ENCODE peak calls at places on chromosomes 12 and 14, in six cellular contexts. I is suprapubic skin; E is SK-N-MC; W is heart left ventricle; B is CD8-positive, alpha-beta T cell; T is GM23338. H is an unnamed sample.

GRCh38 chr12:117202033-117202432 is 11.8 kb upstream of the FBXO21 start:
- DNase-seq in I (peak; percentile 21), E (no peak), W (no peak), B (no peak), T (no peak), H (no peak)

GRCh38 chr12:113161415-113162016 is 12.0 kb downstream of the CFAP73 start:
- DNase-seq in I (no peak), E (peak; percentile 85), W (peak; percentile 54), B (no peak), T (peak; percentile 98), H (no peak)

GRCh38 chr14:104888489-104889373 is 23.7 kb downstream of the CEP170B start:
- DNase-seq in I (no peak), E (no peak), W (peak; percentile 59), B (no peak), T (no peak), H (no peak)

GRCh38 chr14:66403183-66403582 is 83.0 kb upstream of the CCDC196 start:
- DNase-seq in I (no peak), E (no peak), W (no peak), B (no peak), T (peak; percentile 52), H (no peak)

GRCh38 chr12:110022980-110023633 is 23.9 kb downstream of the ANKRD13A start:
- DNase-seq in I (no peak), E (no peak), W (no peak), B (no peak), T (peak; percentile 21), H (no peak)

GRCh38 chr14:89327771-89328212 is 89.2 kb downstream of the FOXN3 start:
- DNase-seq in I (no peak), E (no peak), W (no peak), B (no peak), T (no peak), H (no peak)

GRCh38 chr12:132170094-132170636 is 25.9 kb downstream of the NOC4L start:
- DNase-seq in I (no peak), E (peak; percentile 78), W (no peak), B (no peak), T (no peak), H (no peak)

GRCh38 chr14:61564623-61565091 is 130.7 kb upstream of the HIF1A start:
- DNase-seq in I (no peak), E (no peak), W (no peak), B (no peak), T (peak; percentile 17), H (no peak)

GRCh38 chr14:62031504-62031903 is 269.3 kb downstream of the SNAPC1 start:
- DNase-seq in I (no peak), E (no peak), W (no peak), B (no peak), T (no peak), H (no peak)

GRCh38 chr14:53306926-53307325 is 153.8 kb upstream of the DDHD1 start:
- DNase-seq in I (no peak), E (no peak), W (no peak), B (no peak), T (no peak), H (no peak)

GRCh38 chr12:131559517-131560516 is 151.1 kb upstream of the SFSWAP start:
- DNase-seq in I (no peak), E (no peak), W (no peak), B (no peak), T (peak; percentile 38), H (no peak)

GRCh38 chr14:104601786-104602185 is 2.8 kb downstream of the TMEM179 start:
- DNase-seq in I (no peak), E (no peak), W (no peak), B (no peak), T (no peak), H (no peak)

GRCh38 chr12:45458854-45459807 is 243.2 kb downstream of the ANO6 start:
- DNase-seq in I (no peak), E (no peak), W (no peak), B (no peak), T (no peak), H (no peak)

GRCh38 chr14:76773956-76774355 is 12.7 kb downstream of the VASH1 start:
- DNase-seq in I (peak; percentile 68), E (no peak), W (no peak), B (peak; percentile 45), T (no peak), H (no peak)

GRCh38 chr14:73634333-73634833 is 10.4 kb upstream of the DNAL1 start:
- DNase-seq in I (no peak), E (no peak), W (peak; percentile 72), B (no peak), T (peak; percentile 94), H (no peak)

GRCh38 chr14:37153005-37153404 is 19.4 kb downstream of the SLC25A21 start:
- DNase-seq in I (no peak), E (no peak), W (no peak), B (no peak), T (no peak), H (no peak)

GRCh38 chr14:90993792-90994191 is 66.6 kb downstream of the RPS6KA5 start:
- DNase-seq in I (no peak), E (no peak), W (no peak), B (no peak), T (no peak), H (no peak)
- H3K36me3 ChIP-seq in I (no peaks in the 10 kb centered on the region), E (no peaks in the 10 kb centered on the region), W (no peaks in the 10 kb centered on the region), B (no peaks in the 10 kb centered on the region), T (no peaks in the 10 kb centered on the region), H (peaks cover 7% of the 10 kb centered on the region)

GRCh38 chr14:22532345-22533056 is 56.5 kb downstream of the DAD1 start:
- DNase-seq in I (no peak), E (no peak), W (no peak), B (no peak), T (no peak), H (no peak)
- H3K27ac ChIP-seq in I (no peak overlapping the region), E (peak overlapping the region; percentile 42), W (peak overlapping the region; percentile 35), B (peak overlapping the region; percentile 54), T (no peak overlapping the region), H (peak overlapping the region; percentile 45)

GRCh38 chr12:2606186-2606910 is 188.4 kb upstream of the FKBP4 start:
- DNase-seq in I (no peak), E (no peak), W (no peak), B (no peak), T (no peak), H (no peak)
- H3K36me3 ChIP-seq in I (peaks cover 5% of the 10 kb centered on the region), E (no peaks in the 10 kb centered on the region), W (peaks cover 93% of the 10 kb centered on the region), B (no peaks in the 10 kb centered on the region), T (no peaks in the 10 kb centered on the region), H (no peaks in the 10 kb centered on the region)

DNA sequence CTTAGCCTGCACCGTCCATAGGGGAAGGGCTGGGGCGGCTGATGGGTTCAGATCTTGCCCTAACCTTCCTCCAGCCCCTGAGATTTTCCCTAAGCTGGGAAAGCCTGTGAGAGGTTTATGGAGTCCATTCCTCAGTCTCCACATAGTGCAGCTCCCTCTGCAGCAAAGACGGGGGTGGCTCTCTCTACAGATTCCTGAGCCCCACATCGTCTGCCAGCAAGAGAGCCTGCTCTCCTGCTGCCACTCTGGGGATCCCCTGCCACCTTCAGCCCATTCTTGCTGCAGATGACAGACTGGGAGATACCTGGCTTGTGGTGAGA is 3.1 kb downstream of the SMIM41 start:
- DNase-seq in I (no peak), E (no peak), W (no peak), B (no peak), T (no peak), H (no peak)
- H3K27ac ChIP-seq in I (no peak overlapping the region), E (no peak overlapping the region), W (peak overlapping the region; percentile 69), B (no peak overlapping the region), T (no peak overlapping the region), H (no peak overlapping the region)

GRCh38 chr14:63388766-63389431 is 70.2 kb upstream of the GPHB5 start:
- DNase-seq in I (no peak), E (no peak), W (peak; percentile 70), B (peak; percentile 59), T (peak; percentile 81), H (peak; percentile 21)
- H3K36me3 ChIP-seq in I (peaks cover 40% of the 10 kb centered on the region), E (peaks cover 35% of the 10 kb centered on the region), W (peaks cover 81% of the 10 kb centered on the region), B (peaks cover 4% of the 10 kb centered on the region), T (peaks cover 20% of the 10 kb centered on the region), H (peaks cover 16% of the 10 kb centered on the region)

DNA sequence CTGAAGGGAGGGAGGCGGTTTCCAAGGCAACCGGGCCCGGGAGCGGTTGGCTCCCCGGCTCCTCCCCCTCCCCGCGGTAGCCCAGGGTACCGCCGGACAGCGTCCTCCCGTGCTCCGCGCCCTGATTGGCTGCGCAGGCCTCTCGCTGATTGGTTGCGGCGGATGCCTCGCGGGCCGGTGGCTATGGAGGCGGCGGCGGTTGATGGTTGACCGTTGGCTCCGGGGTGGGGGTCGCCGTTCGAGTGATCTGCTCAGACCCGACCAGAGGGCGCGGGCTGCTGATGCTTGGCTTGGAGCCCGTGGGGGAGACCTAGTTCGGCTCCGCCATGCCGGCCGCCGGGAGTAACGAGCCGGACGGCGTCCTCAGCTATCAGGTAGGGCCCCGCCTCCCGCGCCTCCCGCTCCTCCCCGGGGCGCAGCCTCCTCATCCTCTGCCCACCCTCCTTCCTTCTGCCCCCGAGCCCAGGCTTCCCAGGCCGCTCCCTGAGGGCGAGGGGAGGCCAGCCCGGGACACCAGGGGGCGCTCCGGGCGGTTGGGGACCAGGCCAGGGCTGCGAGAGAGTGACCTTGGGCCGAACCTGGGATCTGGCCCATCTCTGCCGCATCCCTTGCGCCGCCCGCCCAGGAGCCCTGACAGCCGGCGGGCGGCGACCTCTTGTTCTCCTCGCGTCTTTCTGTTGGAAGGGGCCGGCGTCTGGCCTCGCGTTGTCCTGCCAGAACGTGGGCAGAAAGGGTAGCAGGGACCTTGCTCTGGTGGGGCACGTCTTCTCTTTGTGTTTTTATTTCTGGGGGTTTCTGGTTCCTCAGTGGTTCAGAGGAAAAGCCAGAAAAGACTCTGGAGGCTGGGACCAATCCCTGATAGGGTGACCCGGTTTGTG is at the start of gene SLC4A8:
- DNase-seq in I (no peak), E (no peak), W (peak; percentile 90), B (peak; percentile 76), T (peak; percentile 99), H (peak; percentile 65)
- H3K27ac ChIP-seq in I (no peak within 1 kb of the TSS), E (no peak within 1 kb of the TSS), W (no peak within 1 kb of the TSS), B (no peak within 1 kb of the TSS), T (peak within 1 kb of the TSS; percentile 52), H (no peak within 1 kb of the TSS)

H was measured in CD8-positive, alpha-beta memory T cell.